ENCODE peak calls at places on chromosome 15, in nine cellular contexts. W is brain microvascular endothelial cell; O is NCI-H2029 treated with DMSO at 0.1 percent for 48 hours; U is stimulated activated CD8-positive, alpha-beta memory T cell treated with anti-CD3 and anti-CD28 coated beads, Interleukin-2, amount 100 ng/mL, for 48 hours; T is cardiac fibroblast; L is lung; S is activated CD4-positive, alpha-beta T cell treated with anti-CD3 and anti-CD28 coated beads, Interleukin-2, amount 50 U/mL, for 4 hours; B is left cardiac atrium; X is HFFc6. M is an unnamed sample.

GRCh38 chr15:25090073-25090733 is 135.4 kb downstream of the SNRPN start:
- DNase-seq in W (no peak), O (no peak), U (no peak), T (no peak), L (no peak), S (no peak), B (no peak), X (no peak), M (no peak)

GRCh38 chr15:48556159-48556897 is 89.2 kb downstream of the FBN1 start:
- DNase-seq in W (no peak), O (no peak), U (no peak), T (no peak), L (no peak), S (no peak), B (no peak), X (no peak), M (no peak)

GRCh38 chr15:101807345-101807945 is 4.1 kb downstream of the OR4F6 start:
- DNase-seq in W (no peak), O (no peak), U (no peak), T (no peak), L (no peak), S (no peak), B (no peak), X (peak), M (no peak)

GRCh38 chr15:101619615-101619865 is 32.6 kb downstream of the TM2D3 start:
- DNase-seq in W (no peak), O (no peak), U (no peak), T (no peak), L (no peak), S (no peak), B (no peak), X (no peak), M (no peak)

GRCh38 chr15:23052522-23052921 is 13.2 kb upstream of the TUBGCP5 start:
- DNase-seq in W (no peak), O (no peak), U (no peak), T (no peak), L (no peak), S (no peak), B (no peak), X (no peak), M (peak)

GRCh38 chr15:94793641-94794040 is 562.3 kb downstream of the MCTP2 start:
- DNase-seq in W (peak), O (no peak), U (no peak), T (no peak), L (no peak), S (no peak), B (no peak), X (no peak), M (no peak)

GRCh38 chr15:43143203-43143941 is 10.0 kb downstream of the TMEM62 start:
- DNase-seq in W (no peak), O (no peak), U (no peak), T (no peak), L (no peak), S (no peak), B (no peak), X (no peak), M (no peak)

GRCh38 chr15:92949604-92950249 is 49.6 kb downstream of the CHD2 start:
- DNase-seq in W (no peak), O (no peak), U (no peak), T (no peak), L (no peak), S (no peak), B (no peak), X (no peak), M (no peak)

GRCh38 chr15:78629031-78629715 is 8.4 kb upstream of the CHRNA3 start:
- DNase-seq in W (no peak), O (no peak), U (no peak), T (no peak), L (no peak), S (no peak), B (no peak), X (no peak), M (no peak)

GRCh38 chr15:78767331-78767951 is 43.8 kb downstream of the ADAMTS7 start:
- DNase-seq in W (no peak), O (no peak), U (no peak), T (no peak), L (no peak), S (no peak), B (no peak), X (no peak), M (no peak)

GRCh38 chr15:53482055-53482454 is 277.4 kb downstream of the WDR72 start:
- DNase-seq in W (no peak), O (no peak), U (no peak), T (no peak), L (no peak), S (no peak), B (no peak), X (no peak), M (no peak)

GRCh38 chr15:60389261-60390077 is 8.3 kb downstream of the ANXA2 start:
- DNase-seq in W (no peak), O (no peak), U (no peak), T (no peak), L (no peak), S (no peak), B (no peak), X (no peak), M (no peak)

GRCh38 chr15:88651293-88651692 is 12.5 kb downstream of the ISG20 start:
- DNase-seq in W (no peak), O (no peak), U (no peak), T (no peak), L (no peak), S (no peak), B (no peak), X (no peak), M (no peak)

M was measured in NCI-H510A treated with DMSO at 0.1 percent for 48 hours.